ENCODE peak calls at places on chromosome 9, in four cellular contexts. G is WTC11, M is SK-N-SH, U is GM12878. Y is an unnamed sample.
A peak's percentile ranks its signal among the peaks of the same experiment; 100 is the strongest.

GRCh38 chr9:109476781-109477268 is 21.3 kb downstream of the PTPN3 start:
- DNase-seq in G (no peak), M (no peak), U (no peak), Y (no peak)

GRCh38 chr9:137639303-137640051 is 20.7 kb downstream of the EHMT1 start:
- DNase-seq in G (no peak), M (no peak), U (no peak), Y (no peak)

GRCh38 chr9:34419716-34420504 is 38.5 kb downstream of the FAM219A start:
- DNase-seq in G (no peak), M (peak; percentile 50), U (no peak), Y (no peak)

GRCh38 chr9:135887585-135888050 is 19.7 kb downstream of the CAMSAP1 start:
- DNase-seq in G (peak; percentile 63), M (no peak), U (peak; percentile 19), Y (no peak)

GRCh38 chr9:21994526-21994995 is at the start of gene CDKN2B-AS1:
- DNase-seq in G (peak; percentile 44), M (peak; percentile 85), U (no peak), Y (no peak)

GRCh38 chr9:82331091-82331490 is 342.5 kb downstream of the SPATA31D1 start:
- DNase-seq in G (no peak), M (no peak), U (no peak), Y (no peak)

GRCh38 chr9:2765250-2765880 is 48.1 kb downstream of the KCNV2 start:
- DNase-seq in G (no peak), M (no peak), U (no peak), Y (no peak)

GRCh38 chr9:78358329-78359051 is 61.6 kb downstream of the PSAT1 start:
- DNase-seq in G (no peak), M (no peak), U (no peak), Y (no peak)

GRCh38 chr9:22097712-22098111 is 88.6 kb upstream of the CDKN2B start:
- DNase-seq in G (no peak), M (no peak), U (no peak), Y (no peak)

GRCh38 chr9:33044162-33044673 is 19.1 kb downstream of the DNAJA1 start:
- DNase-seq in G (peak; percentile 69), M (peak; percentile 94), U (no peak), Y (peak; percentile 12)

GRCh38 chr9:33048054-33048465 is 23.0 kb downstream of the DNAJA1 start:
- DNase-seq in G (no peak), M (no peak), U (no peak), Y (no peak)

GRCh38 chr9:33042528-33042927 is 17.5 kb downstream of the DNAJA1 start:
- DNase-seq in G (no peak), M (no peak), U (no peak), Y (no peak)

GRCh38 chr9:33041459-33042188 is 16.6 kb downstream of the DNAJA1 start:
- DNase-seq in G (no peak), M (no peak), U (no peak), Y (no peak)

DNA sequence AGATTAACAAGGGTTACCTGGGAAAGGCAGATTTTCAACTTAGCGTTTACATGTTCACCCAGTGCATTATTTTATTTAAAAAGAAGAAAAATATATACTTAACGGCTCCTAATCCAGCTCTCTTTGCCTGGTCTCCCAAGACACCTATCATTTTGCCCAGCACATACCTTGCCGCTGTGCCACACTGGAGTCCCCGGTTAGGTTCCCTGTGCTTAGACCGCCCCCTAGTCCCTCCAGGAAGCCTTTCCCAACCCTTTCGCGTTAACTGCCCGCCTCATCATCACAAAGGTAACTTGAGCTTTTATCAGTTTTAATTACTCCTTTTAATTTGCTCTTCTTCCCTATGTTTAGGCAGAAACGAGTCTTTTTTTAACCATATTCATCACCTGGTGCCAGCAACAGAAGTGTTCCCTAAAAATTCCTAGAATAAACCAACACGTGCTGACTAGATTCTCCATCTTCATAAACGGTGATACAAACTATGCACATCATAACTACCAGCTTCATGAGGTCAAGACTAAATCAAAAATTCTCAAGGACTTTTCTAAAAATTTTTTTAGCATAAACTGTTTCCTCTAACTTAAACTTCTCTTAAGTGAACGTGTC is 19.7 kb downstream of the DNAJA1 start:
- DNase-seq in G (peak; percentile 38), M (peak; percentile 64), U (no peak), Y (no peak)
- TF ChIP-seq USF1 in G (no peak), M (no peak), U (no peak), Y (no peak)

DNA sequence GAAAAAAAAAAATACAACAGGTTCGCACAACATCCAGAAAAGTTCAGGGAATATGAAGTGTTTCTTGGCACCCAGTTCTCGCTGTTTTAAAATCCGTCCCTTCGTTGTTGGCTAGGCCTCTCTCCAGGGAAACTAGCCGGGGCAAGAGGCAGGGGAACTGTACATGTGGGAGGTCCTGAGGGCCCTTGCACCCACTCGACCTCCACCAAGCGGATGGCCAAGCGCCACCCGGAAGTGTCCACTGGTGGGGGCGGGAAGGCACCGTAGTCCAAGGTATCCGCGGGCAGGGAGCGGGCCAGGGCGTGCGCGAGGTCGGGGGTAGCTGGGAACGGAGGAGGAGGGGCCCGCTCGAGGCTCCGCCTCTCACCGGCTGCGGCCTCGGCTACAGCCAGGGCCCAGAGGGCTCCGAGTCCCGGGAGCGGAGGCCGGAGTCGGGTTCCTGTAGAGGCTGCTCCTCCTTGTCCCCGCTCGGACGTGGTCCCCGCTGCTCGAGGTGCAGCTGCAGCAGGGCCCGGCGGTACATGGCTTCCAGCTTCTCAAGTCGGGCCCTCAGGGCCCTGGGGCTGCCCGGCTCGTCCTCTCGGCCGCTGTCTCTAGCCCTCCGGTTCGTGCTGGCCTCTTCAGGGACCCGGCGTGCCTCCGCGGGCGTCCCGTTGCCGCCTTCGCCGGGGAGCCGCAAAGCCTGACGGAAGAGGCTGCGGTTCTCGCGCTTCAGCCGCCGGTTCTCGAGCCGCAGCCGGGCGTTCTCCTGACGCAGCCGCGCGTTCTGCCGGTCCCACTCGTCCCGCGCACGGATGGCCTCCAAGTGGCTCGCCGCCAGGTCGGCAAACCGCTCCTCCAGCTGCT is 720 bp downstream of the TUSC1 start:
- DNase-seq in G (peak; percentile 80), M (peak; percentile 87), U (no peak), Y (no peak)
- TF ChIP-seq USF1 in G (no peak), M (no peak), U (no peak), Y (no peak)

GRCh38 chr9:129401623-129402340 is 219.1 kb downstream of the C9orf50 start:
- DNase-seq in G (no peak), M (no peak), U (no peak), Y (peak; percentile 71)
- TF ChIP-seq USF1 in G (no peak), M (no peak), U (no peak), Y (no peak)

GRCh38 chr9:87639949-87640348 is 86.0 kb upstream of the CTSL start:
- DNase-seq in G (no peak), M (peak; percentile 54), U (no peak), Y (no peak)

GRCh38 chr9:87642330-87643110 is 83.4 kb upstream of the CTSL start:
- DNase-seq in G (no peak), M (no peak), U (no peak), Y (no peak)

GRCh38 chr9:87643111-87643650 is 82.7 kb upstream of the CTSL start:
- DNase-seq in G (no peak), M (no peak), U (no peak), Y (no peak)

GRCh38 chr9:87640385-87640795 is 85.5 kb upstream of the CTSL start:
- DNase-seq in G (no peak), M (peak; percentile 78), U (no peak), Y (no peak)

GRCh38 chr9:87641067-87641466 is 84.9 kb upstream of the CTSL start:
- DNase-seq in G (no peak), M (no peak), U (no peak), Y (no peak)
- TF ChIP-seq USF1 in G (no peak), M (no peak), U (no peak), Y (no peak)

DNA sequence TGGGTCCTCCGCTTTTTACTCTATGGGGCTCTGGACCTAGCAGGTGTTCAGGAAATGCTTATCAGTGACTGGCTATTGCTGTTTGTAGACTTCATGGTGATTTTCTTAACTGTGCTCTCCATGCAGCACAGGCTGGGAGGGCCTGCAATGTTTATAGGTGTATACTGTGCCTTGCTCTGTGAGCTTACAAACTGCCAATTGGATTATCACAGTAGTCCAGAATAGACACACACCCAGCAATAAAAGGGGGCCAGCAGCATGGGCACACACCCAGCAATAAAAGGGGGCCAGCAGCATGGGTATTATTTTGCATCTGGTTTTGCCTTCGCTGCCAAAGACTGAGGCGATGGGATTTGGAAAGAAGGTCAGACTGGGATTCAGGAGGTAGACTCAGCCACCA is 100.0 kb downstream of the CRB2 start:
- DNase-seq in G (no peak), M (no peak), U (no peak), Y (no peak)
- TF ChIP-seq USF1 in G (no peak), M (no peak), U (no peak), Y (no peak)

GRCh38 chr9:70010015-70010414 is 33.6 kb upstream of the MAMDC2 start:
- DNase-seq in G (no peak), M (no peak), U (no peak), Y (no peak)

GRCh38 chr9:70011366-70011765 is 32.3 kb upstream of the MAMDC2 start:
- DNase-seq in G (no peak), M (no peak), U (no peak), Y (no peak)

GRCh38 chr9:70015099-70015498 is 28.5 kb upstream of the MAMDC2 start:
- DNase-seq in G (no peak), M (no peak), U (no peak), Y (no peak)

GRCh38 chr9:70012569-70012968 is 31.1 kb upstream of the MAMDC2 start:
- DNase-seq in G (no peak), M (no peak), U (no peak), Y (no peak)

DNA sequence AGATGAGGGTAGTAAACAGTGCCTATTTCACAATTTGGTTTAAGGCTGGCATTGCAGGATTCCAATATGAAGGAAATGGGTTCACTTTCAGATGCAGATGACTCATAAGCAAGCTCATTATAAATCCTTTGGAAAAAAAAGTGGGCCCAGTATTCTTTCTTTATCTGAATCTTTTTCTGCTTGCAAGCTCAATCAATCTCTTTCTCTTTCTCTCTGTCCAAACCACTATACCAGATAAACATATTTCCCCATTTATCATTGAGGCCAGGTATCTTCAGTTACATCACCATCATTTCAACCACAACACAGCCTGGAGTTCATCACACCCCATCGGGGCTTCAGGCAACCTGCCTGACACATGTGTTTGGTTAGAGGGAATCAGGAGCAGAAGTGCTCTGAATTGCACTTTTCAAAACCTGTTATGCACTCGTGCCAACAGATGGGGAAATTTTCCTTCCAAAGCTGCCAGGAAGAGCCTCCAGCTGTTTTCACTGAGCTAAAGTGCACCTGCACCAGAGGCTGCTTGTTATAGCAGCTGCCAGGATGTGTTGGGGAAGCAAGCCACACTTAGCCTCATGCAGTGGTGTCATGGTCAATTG is 30.0 kb upstream of the MAMDC2 start:
- DNase-seq in G (no peak), M (peak; percentile 52), U (no peak), Y (no peak)
- TF ChIP-seq USF1 in G (no peak), M (no peak), U (no peak), Y (no peak)

GRCh38 chr9:37325778-37326177 is 96.7 kb upstream of the GRHPR start:
- DNase-seq in G (no peak), M (no peak), U (no peak), Y (no peak)
- TF ChIP-seq USF1 in G (no peak), M (no peak), U (no peak), Y (no peak)

Y was measured in K562.